ENCODE peak calls at places on chromosomes 1 and 21, in five cellular contexts. Y, B, D, I and H are unnamed samples.

GRCh38 chr1:42173961-42174715 is 9.6 kb upstream of the GUCA2A start:
- DNase-seq in Y (peak), B (no peak), D (no peak), I (no peak), H (no peak)

GRCh38 chr1:17922833-17923232 is 167.7 kb downstream of the ACTL8 start:
- DNase-seq in Y (peak), B (peak), D (peak), I (peak), H (no peak)

GRCh38 chr1:181251001-181251712 is 162.7 kb downstream of the IER5 start:
- DNase-seq in Y (peak), B (no peak), D (no peak), I (no peak), H (no peak)

GRCh38 chr1:209707308-209707707 is 2.7 kb downstream of the HSD11B1 start:
- DNase-seq in Y (peak), B (no peak), D (no peak), I (no peak), H (no peak)

GRCh38 chr1:153447498-153448170 is 12.8 kb downstream of the S100A7 start:
- DNase-seq in Y (peak), B (no peak), D (no peak), I (no peak), H (peak)

GRCh38 chr1:41353744-41354143 is 7.5 kb upstream of the FOXO6 start:
- DNase-seq in Y (no peak), B (no peak), D (no peak), I (peak), H (no peak)

GRCh38 chr1:13760921-13761320 is 60.9 kb downstream of the PRDM2 start:
- DNase-seq in Y (no peak), B (no peak), D (no peak), I (no peak), H (no peak)

GRCh38 chr1:36602189-36602588 is 119.5 kb upstream of the CSF3R start:
- DNase-seq in Y (no peak), B (no peak), D (no peak), I (no peak), H (no peak)

GRCh38 chr1:74426208-74426932 is 86.0 kb downstream of the LRRC53 start:
- DNase-seq in Y (peak), B (no peak), D (no peak), I (no peak), H (no peak)

GRCh38 chr1:192860478-192861185 is 51.8 kb downstream of the RGS2 start:
- DNase-seq in Y (no peak), B (no peak), D (no peak), I (no peak), H (no peak)

GRCh38 chr1:226915672-226915995 is 24.5 kb upstream of the COQ8A start:
- DNase-seq in Y (no peak), B (no peak), D (no peak), I (no peak), H (no peak)

GRCh38 chr1:203057831-203058673 is 27.8 kb downstream of the MYOG start:
- DNase-seq in Y (peak), B (no peak), D (no peak), I (no peak), H (no peak)

GRCh38 chr21:15731243-15731613 is 1.4 kb downstream of the USP25 start:
- DNase-seq in Y (no peak), B (no peak), D (no peak), I (no peak), H (peak)

GRCh38 chr1:184752656-184753055 is 2.0 kb downstream of the EDEM3 start:
- DNase-seq in Y (no peak), B (no peak), D (no peak), I (no peak), H (no peak)

GRCh38 chr1:52676249-52676903 is 21.8 kb downstream of the COA7 start:
- DNase-seq in Y (no peak), B (no peak), D (no peak), I (no peak), H (no peak)

GRCh38 chr1:52996653-52997052 is 65.4 kb upstream of the PODN start:
- DNase-seq in Y (peak), B (no peak), D (no peak), I (no peak), H (no peak)

GRCh38 chr1:65255088-65256050 is 54.0 kb upstream of the DNAJC6 start:
- DNase-seq in Y (no peak), B (peak), D (no peak), I (peak), H (peak)

GRCh38 chr1:111202707-111203623 is 2.5 kb upstream of the DENND2D start:
- DNase-seq in Y (no peak), B (no peak), D (no peak), I (no peak), H (no peak)

GRCh38 chr21:25790122-25790951 is 55.6 kb downstream of the GABPA start:
- DNase-seq in Y (peak), B (no peak), D (peak), I (no peak), H (peak)

GRCh38 chr21:46151261-46151988 is 4.0 kb downstream of the FTCD start:
- DNase-seq in Y (no peak), B (peak), D (no peak), I (no peak), H (no peak)

GRCh38 chr1:168468042-168468809 is 75.6 kb downstream of the XCL2 start:
- DNase-seq in Y (no peak), B (no peak), D (no peak), I (no peak), H (no peak)

GRCh38 chr1:243268284-243268653 is 12.4 kb downstream of the SDCCAG8 start:
- DNase-seq in Y (peak), B (no peak), D (no peak), I (no peak), H (peak)

GRCh38 chr1:26831546-26832248 is 5.2 kb downstream of the ZDHHC18 start:
- DNase-seq in Y (no peak), B (no peak), D (no peak), I (no peak), H (peak)

GRCh38 chr1:41500378-41500777 is 15.9 kb upstream of the EDN2 start:
- DNase-seq in Y (no peak), B (no peak), D (no peak), I (no peak), H (no peak)

GRCh38 chr1:242827538-242827937 is 303.0 kb upstream of the PLD5 start:
- DNase-seq in Y (no peak), B (no peak), D (no peak), I (no peak), H (no peak)

GRCh38 chr1:248858096-248858890 is 592 bp downstream of the ZNF692 start:
- DNase-seq in Y (peak), B (peak), D (peak), I (peak), H (peak)

GRCh38 chr1:161506336-161507223 is 1.3 kb downstream of the FCGR2A start:
- DNase-seq in Y (peak), B (no peak), D (no peak), I (no peak), H (peak)

GRCh38 chr1:107750364-107750959 is 214.5 kb downstream of the VAV3 start:
- DNase-seq in Y (peak), B (peak), D (peak), I (peak), H (peak)

GRCh38 chr1:204424621-204425020 is 13.0 kb upstream of the PPP1R15B start:
- DNase-seq in Y (no peak), B (no peak), D (no peak), I (no peak), H (no peak)

GRCh38 chr1:226882631-226883409 is 12.4 kb downstream of the PSEN2 start:
- DNase-seq in Y (peak), B (no peak), D (no peak), I (no peak), H (peak)

GRCh38 chr1:198657550-198658064 is 18.8 kb downstream of the PTPRC start:
- DNase-seq in Y (peak), B (no peak), D (no peak), I (no peak), H (peak)

GRCh38 chr1:67327864-67328263 is 20.2 kb downstream of the IL12RB2 start:
- DNase-seq in Y (no peak), B (no peak), D (no peak), I (no peak), H (no peak)
- H4K91ac ChIP-seq in Y (no peak), B (no peak), D (no peak), I (no peak), H (no peak)

DNA sequence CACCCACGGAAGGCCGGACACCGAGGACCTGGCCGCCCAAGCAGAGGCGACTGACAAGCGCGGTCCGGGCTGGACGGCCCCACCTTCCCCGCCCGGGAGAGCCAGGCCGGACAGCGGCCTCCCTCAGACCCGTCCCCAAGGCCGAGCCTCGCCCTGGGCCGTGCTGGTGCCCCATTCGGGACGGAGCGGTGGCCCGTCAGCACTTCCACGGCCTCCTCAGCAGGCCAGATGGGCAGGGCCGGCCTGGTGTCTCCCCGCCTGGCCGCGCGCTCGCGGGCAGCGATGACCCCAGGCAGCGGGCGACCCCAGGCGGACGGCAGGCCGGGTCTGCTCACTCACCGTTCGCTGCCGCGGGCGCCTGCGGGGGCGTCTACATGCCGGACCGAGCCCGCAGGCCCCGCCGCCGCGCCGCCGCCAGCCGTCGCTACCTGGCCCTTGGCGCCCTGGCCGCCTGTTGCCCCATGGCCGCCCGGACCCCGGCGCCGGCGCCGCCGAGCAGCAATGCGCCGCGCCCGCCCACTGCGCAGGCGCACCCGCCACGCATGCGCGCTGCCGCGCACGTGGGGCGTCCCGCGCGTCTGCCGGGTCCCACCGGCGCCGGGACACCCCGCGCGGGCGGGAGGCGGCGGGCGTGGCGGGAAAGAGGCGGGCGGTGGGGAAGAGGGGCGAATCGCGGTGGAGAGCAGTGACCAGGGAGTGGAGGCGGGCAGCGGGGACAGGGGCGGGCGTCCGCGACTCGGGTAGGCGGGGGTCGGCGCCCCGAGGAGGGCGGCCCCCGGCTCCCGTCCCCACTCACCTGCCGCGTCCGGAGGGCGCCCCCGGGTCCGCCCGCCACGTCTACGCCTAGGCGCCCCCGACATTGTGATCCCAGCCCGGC is at the start of gene NADK:
- DNase-seq in Y (peak), B (no peak), D (peak), I (peak), H (peak)
- H3K4ac ChIP-seq in Y (peak), B (no peak), D (no peak), I (peak), H (peak)

DNA sequence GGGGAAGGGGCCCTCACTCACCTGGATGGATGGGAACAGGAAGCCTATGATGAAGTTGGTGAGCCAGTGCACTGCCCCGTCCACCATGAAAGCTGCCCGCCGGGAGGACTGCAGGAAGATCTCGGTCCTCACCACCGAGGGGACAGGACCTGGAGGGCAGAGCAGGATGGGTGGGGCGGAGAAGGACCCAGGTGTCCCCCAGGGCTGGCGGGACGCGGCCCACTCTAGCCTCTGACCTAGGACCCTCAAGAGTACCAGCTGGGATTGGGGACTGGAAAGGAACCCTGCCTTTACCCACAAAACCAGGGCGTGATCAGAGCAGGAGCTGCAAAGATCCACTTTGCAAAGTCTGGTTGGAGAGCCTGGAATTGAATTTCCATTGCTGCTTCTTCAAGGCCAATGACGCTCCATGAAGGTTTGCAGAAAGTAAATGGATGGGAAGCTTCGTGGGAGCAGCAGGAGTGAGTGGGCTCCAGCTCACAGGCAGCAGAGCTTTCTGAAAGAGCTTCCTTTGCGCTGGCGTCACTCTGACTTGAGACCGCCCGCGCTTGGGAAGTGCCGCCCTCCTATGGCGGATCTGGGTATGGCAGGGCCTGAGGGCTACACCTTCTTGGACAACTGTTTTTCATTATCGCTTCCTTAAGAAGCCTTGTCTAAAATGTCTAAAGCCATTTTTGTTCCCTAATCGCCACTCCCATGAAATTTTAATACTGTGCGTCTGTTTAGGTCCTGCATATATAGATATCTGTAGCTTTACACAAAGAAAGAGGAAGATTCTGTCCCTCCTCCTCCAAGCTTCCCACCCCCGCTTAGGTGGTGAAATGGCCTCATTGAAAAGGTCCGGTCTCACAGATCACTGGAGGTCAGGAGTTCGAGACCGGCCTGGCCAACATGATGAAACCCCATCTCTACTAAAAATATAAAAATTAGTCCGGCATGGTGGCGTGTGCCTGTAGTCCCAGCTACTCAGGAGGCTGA is 21.2 kb downstream of the SLC2A7 start:
- DNase-seq in Y (peak), B (peak), D (peak), I (peak), H (peak)
- H4K91ac ChIP-seq in Y (no peak), B (no peak), D (peak), I (no peak), H (no peak)

DNA sequence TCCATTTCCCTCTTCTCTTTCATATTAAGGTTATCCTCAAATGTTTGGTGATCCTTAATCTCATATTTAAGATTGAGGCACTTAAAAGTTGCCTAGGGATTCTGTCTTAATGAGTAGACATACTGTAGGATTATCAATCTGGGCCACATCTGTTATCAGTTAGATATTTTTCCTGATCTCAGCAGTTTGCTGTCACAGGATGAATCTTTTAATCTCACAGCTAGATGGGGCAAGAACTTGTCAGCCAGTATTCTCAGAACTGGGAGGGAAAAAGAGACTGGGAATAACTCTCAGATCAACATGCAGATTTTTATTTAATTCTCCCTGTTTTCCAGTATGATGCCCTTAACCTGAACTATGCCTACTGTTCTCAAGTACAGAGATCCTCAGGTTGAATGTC is 14.0 kb downstream of the ZNF644 start:
- DNase-seq in Y (no peak), B (no peak), D (no peak), I (no peak), H (no peak)
- H3K4ac ChIP-seq in Y (no peak), B (no peak), D (no peak), I (no peak), H (no peak)

GRCh38 chr1:23747947-23748346 is 4.7 kb downstream of the ELOA start:
- DNase-seq in Y (no peak), B (no peak), D (no peak), I (no peak), H (no peak)

GRCh38 chr1:23741609-23742008 is 1.7 kb upstream of the ELOA start:
- DNase-seq in Y (no peak), B (no peak), D (no peak), I (no peak), H (no peak)

GRCh38 chr1:23743287-23744052 is at the start of gene ELOA:
- DNase-seq in Y (peak), B (peak), D (peak), I (peak), H (peak)

GRCh38 chr1:23745515-23745914 is 2.2 kb downstream of the ELOA start:
- DNase-seq in Y (peak), B (no peak), D (no peak), I (no peak), H (peak)

DNA sequence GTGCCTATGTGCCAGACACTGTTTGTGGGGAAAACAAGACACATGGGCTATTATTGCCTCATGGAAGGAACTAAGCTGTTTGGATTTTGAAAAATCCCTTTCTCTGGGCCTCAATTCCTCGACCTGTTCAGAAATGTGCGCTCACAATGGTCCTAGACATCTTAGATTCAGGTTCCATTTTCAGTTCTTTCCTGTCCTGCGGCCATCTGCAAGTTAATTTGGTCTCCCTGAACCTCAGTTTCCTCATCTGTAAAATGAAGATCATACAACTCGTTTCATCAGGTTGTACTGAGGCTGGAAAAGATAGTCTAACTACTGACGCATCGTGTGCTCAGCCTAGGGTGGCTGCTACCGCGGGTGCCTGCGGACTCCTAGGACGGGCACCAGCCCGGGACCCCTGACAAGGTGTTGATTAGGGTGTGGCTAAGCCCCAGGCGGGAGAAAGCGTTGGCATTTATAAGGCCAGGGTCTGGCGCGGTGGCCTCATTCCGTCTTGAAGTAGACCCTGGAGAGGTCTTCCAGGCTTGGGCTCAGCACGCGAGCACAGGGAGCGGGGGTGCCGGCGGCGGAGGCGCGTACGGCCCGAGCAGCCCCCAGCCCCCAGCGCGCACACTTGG is 493 bp upstream of the ELOA start:
- DNase-seq in Y (no peak), B (peak), D (no peak), I (no peak), H (peak)
- H4K91ac ChIP-seq in Y (peak), B (no peak), D (no peak), I (peak), H (peak)

DNA sequence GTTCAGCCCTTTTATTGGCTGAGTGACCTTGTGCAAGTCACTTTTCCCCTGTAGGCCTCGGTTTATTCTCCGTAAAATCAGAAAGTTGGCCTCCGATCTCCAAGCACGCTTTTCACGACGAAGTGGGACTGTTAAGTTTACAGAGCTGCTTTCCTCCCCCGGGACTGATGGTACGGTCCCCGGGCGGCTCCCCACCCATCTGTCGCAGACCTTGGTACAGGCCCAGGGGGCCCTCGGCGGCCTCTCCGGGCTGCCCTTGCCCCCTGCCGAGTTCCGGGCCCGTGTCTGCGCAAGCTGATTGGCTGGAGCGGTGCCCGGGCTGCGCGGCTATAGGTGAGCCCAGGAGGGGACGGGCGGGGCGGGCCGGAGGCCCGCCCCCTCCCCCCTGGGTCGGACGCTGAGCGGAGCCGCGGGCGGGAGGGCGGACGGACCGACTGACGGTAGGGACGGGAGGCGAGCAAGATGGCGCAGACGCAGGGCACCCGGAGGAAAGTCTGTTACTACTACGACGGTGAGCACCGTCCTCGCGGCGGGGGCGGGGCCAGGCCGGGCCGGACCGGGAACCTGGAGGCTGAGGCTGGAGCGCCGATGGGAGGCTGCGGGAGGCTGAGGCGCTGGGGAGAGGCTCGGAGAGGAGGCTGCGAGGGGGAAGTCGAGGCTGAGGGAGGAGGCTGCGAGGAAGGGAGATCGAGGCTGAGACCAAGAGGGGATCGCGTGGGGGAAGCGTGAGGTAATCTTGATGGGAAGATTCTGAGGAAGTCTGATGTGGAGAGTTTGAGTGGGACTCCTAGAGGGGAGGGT is at the start of gene HDAC1:
- DNase-seq in Y (peak), B (peak), D (peak), I (peak), H (peak)
- H3K4ac ChIP-seq in Y (peak), B (no peak), D (no peak), I (no peak), H (peak)

GRCh38 chr1:31625561-31626272 is 8.2 kb downstream of the HCRTR1 start:
- DNase-seq in Y (peak), B (no peak), D (no peak), I (no peak), H (peak)
- H4K91ac ChIP-seq in Y (no peak), B (no peak), D (no peak), I (no peak), H (no peak)

GRCh38 chr1:160401972-160402795 is 1.8 kb downstream of the VANGL2 start:
- DNase-seq in Y (no peak), B (no peak), D (no peak), I (no peak), H (no peak)
- H3K4ac ChIP-seq in Y (no peak), B (no peak), D (no peak), I (no peak), H (no peak)

GRCh38 chr1:234967121-234967520 is 161.5 kb downstream of the TOMM20 start:
- DNase-seq in Y (no peak), B (no peak), D (no peak), I (no peak), H (peak)
- H4K91ac ChIP-seq in Y (no peak), B (no peak), D (no peak), I (no peak), H (peak)